ENCODE peak calls at places on chromosomes 1 and 21, in five cellular contexts. Y is NCI-H345; L is ecto neural progenitor cell; V is activated T-helper 9 cell treated with anti-CD3 and anti-CD28 coated beads, Interleukin-2, amount 50 U/mL, for 16 hours; B is T1000. S is an unnamed sample.

GRCh38 chr1:239547987-239548386 is 161.6 kb downstream of the CHRM3 start:
- DNase-seq in B (no peak), L (no peak), Y (no peak), V (no peak), S (no peak)

GRCh38 chr1:183777359-183777758 is 27.6 kb upstream of the RGL1 start:
- DNase-seq in L (no peak), V (no peak), Y (no peak), B (no peak), S (no peak)

GRCh38 chr1:111406325-111406768 is 21.2 kb downstream of the OVGP1 start:
- DNase-seq in B (no peak), V (no peak), L (no peak), Y (peak), S (no peak)

GRCh38 chr1:240126821-240127220 is 35.1 kb downstream of the FMN2 start:
- DNase-seq in V (no peak), Y (no peak), L (no peak), B (no peak), S (no peak)

GRCh38 chr1:11543796-11544195 is 64.8 kb downstream of the DISP3 start:
- DNase-seq in B (no peak), Y (no peak), V (no peak), L (no peak), S (no peak)

GRCh38 chr1:215568287-215568692 is 1.2 kb downstream of the KCTD3 start:
- DNase-seq in V (no peak), L (peak), Y (peak), B (no peak), S (no peak)

GRCh38 chr1:114238066-114238465 is 84.4 kb upstream of the SYT6 start:
- DNase-seq in L (peak), Y (no peak), V (no peak), B (no peak), S (no peak)

GRCh38 chr1:24871306-24871901 is 58.7 kb downstream of the RUNX3 start:
- DNase-seq in L (no peak), B (no peak), V (no peak), Y (no peak), S (no peak)

GRCh38 chr21:46500224-46500861 is 41.7 kb downstream of the DIP2A start:
- DNase-seq in L (no peak), B (no peak), V (no peak), Y (no peak), S (no peak)

GRCh38 chr1:108505766-108506075 is 54.2 kb upstream of the EEIG2 start:
- DNase-seq in Y (no peak), B (no peak), V (no peak), L (no peak), S (no peak)

GRCh38 chr1:211627259-211627658 is 48.2 kb downstream of the NEK2 start:
- DNase-seq in B (no peak), V (no peak), L (no peak), Y (no peak), S (no peak)

GRCh38 chr1:52633291-52633754 is 355 bp downstream of the SHISAL2A start:
- DNase-seq in V (peak), B (no peak), L (no peak), Y (peak), S (peak)

GRCh38 chr1:53560572-53561487 is 101.6 kb downstream of the DMRTB1 start:
- DNase-seq in B (no peak), V (no peak), Y (no peak), L (no peak), S (peak)

GRCh38 chr1:203523667-203524066 is 29.7 kb downstream of the OPTC start:
- DNase-seq in L (no peak), V (no peak), Y (no peak), B (no peak), S (no peak)

S was measured in glutamatergic neuron.